ENCODE peak calls at places on chromosomes 3 and 15, in ten cellular contexts. K is ovary, N is endothelial cell of umbilical vein, H is Peyer's patch, O is body of pancreas, D is stomach, X is heart left ventricle, S is IMR-90, E is tibial nerve, T is spleen. U is an unnamed sample.

GRCh38 chr3:30505866-30506517 is 100.4 kb upstream of the TGFBR2 start:
- DNase-seq in H (no peak), S (peak; percentile 41), E (no peak), X (no peak), O (no peak), N (no peak), D (no peak), T (no peak), K (no peak), U (no peak)

GRCh38 chr15:65330934-65331645 is 26.6 kb downstream of the RNU5B-1 start:
- DNase-seq in H (no peak), K (no peak), D (no peak), X (no peak), E (no peak), N (no peak), O (no peak), T (peak; percentile 55), S (no peak), U (no peak)

GRCh38 chr3:55180936-55181535 is 253.2 kb upstream of the LRTM1 start:
- DNase-seq in K (no peak), S (no peak), T (no peak), O (peak; percentile 30), N (peak; percentile 12), E (peak; percentile 63), D (no peak), X (no peak), H (no peak), U (peak; percentile 53)

GRCh38 chr15:25065876-25066275 is 111.1 kb downstream of the SNRPN start:
- DNase-seq in O (no peak), S (no peak), T (peak; percentile 22), H (no peak), D (no peak), N (no peak), X (no peak), E (no peak), K (no peak), U (no peak)

GRCh38 chr3:170128977-170129431 is 52.5 kb downstream of the PHC3 start:
- DNase-seq in D (no peak), N (no peak), S (peak; percentile 37), X (no peak), T (no peak), O (no peak), E (no peak), K (no peak), H (no peak), U (peak; percentile 68)

GRCh38 chr3:41411065-41411464 is 211.8 kb downstream of the CTNNB1 start:
- DNase-seq in D (no peak), X (no peak), N (no peak), K (no peak), S (no peak), T (no peak), E (no peak), O (no peak), H (no peak), U (no peak)

GRCh38 chr3:126377211-126377610 is 17.5 kb upstream of the CFAP100 start:
- DNase-seq in K (no peak), X (no peak), H (peak; percentile 14), N (no peak), T (peak; percentile 45), E (no peak), D (no peak), S (no peak), O (no peak), U (no peak)

GRCh38 chr15:40105517-40106202 is 3.0 kb downstream of the BMF start:
- DNase-seq in O (no peak), K (no peak), S (no peak), D (no peak), H (peak; percentile 52), N (no peak), E (no peak), X (no peak), T (peak; percentile 83), U (no peak)

GRCh38 chr15:71975816-71976150 is 142.2 kb downstream of the MYO9A start:
- DNase-seq in E (no peak), N (no peak), H (no peak), T (no peak), O (no peak), S (no peak), K (no peak), X (no peak), D (no peak), U (no peak)
- TF ChIP-seq POLR2A in E (no peak), N (no peak), H (no peak), T (no peak), O (no peak), S (no peak), K (no peak), X (no peak), D (no peak), U (no peak)

GRCh38 chr3:72887723-72888545 is at the start of gene GXYLT2:
- DNase-seq in E (peak; percentile 57), S (peak; percentile 71), H (peak; percentile 55), T (peak; percentile 76), K (peak; percentile 74), N (peak; percentile 34), O (peak; percentile 67), D (peak; percentile 53), X (peak; percentile 80), U (peak; percentile 48)
- TF ChIP-seq POLR2A in E (no peak), S (no peak), H (no peak), T (no peak), K (peak; percentile 12), N (no peak), O (peak; percentile 3), D (no peak), X (no peak), U (no peak)

GRCh38 chr3:192818126-192818525 is 90.8 kb upstream of the FGF12 start:
- DNase-seq in N (peak; percentile 23), K (no peak), S (peak; percentile 48), E (no peak), D (no peak), T (no peak), O (no peak), H (no peak), X (no peak), U (no peak)

GRCh38 chr3:192819001-192819569 is 91.7 kb upstream of the FGF12 start:
- DNase-seq in H (no peak), N (peak; percentile 83), K (no peak), E (no peak), T (no peak), O (no peak), D (no peak), X (no peak), S (peak; percentile 88), U (no peak)

GRCh38 chr3:192816274-192816853 is 89.0 kb upstream of the FGF12 start:
- DNase-seq in D (no peak), K (no peak), T (no peak), O (peak; percentile 17), E (peak; percentile 26), S (peak; percentile 73), X (no peak), N (peak; percentile 68), H (no peak), U (peak; percentile 4)

GRCh38 chr3:192817053-192817452 is 89.7 kb upstream of the FGF12 start:
- DNase-seq in O (no peak), N (no peak), X (no peak), H (no peak), E (no peak), K (no peak), T (no peak), D (no peak), S (peak; percentile 86), U (no peak)

DNA sequence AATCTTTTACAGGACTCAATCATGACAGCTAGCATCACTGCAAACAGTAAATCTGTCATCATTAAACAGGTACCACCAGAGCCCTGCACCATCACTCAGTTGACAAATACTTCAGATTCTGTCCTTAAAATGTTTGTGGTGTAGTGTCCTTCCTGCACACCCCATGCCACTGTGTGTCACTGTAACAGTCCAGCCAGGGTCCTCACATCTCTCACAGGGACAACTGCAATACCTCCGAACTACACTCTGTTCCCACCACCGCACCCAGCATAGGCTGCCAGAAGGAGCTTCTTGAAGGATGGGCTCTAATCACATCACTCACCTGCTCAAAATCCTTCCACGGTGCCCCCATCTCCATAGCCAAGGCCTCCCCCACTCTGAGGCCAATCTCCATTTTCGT is 90.2 kb upstream of the FGF12 start:
- DNase-seq in N (no peak), X (no peak), K (no peak), O (no peak), D (no peak), S (no peak), H (no peak), T (no peak), E (no peak), U (no peak)
- TF ChIP-seq POLR2A in N (no peak), X (no peak), K (no peak), O (no peak), D (no peak), S (no peak), H (no peak), T (no peak), E (no peak), U (no peak)

GRCh38 chr3:152835311-152836102 is 576 bp downstream of the P2RY1 start:
- DNase-seq in N (peak; percentile 55), E (peak; percentile 21), O (peak; percentile 41), K (peak; percentile 73), T (peak; percentile 84), S (peak; percentile 4), H (peak; percentile 80), X (peak; percentile 85), D (peak; percentile 33), U (peak; percentile 89)

GRCh38 chr3:152833089-152833488 is 1.8 kb upstream of the P2RY1 start:
- DNase-seq in N (no peak), E (no peak), T (no peak), X (no peak), O (no peak), D (no peak), H (no peak), K (no peak), S (no peak), U (no peak)

GRCh38 chr3:152836269-152836668 is 1.3 kb downstream of the P2RY1 start:
- DNase-seq in N (no peak), D (no peak), E (no peak), K (no peak), S (no peak), O (no peak), H (no peak), X (no peak), T (no peak), U (no peak)

GRCh38 chr3:152832046-152832445 is 2.9 kb upstream of the P2RY1 start:
- DNase-seq in H (no peak), O (no peak), S (no peak), X (no peak), N (no peak), D (no peak), E (no peak), K (no peak), T (no peak), U (no peak)

DNA sequence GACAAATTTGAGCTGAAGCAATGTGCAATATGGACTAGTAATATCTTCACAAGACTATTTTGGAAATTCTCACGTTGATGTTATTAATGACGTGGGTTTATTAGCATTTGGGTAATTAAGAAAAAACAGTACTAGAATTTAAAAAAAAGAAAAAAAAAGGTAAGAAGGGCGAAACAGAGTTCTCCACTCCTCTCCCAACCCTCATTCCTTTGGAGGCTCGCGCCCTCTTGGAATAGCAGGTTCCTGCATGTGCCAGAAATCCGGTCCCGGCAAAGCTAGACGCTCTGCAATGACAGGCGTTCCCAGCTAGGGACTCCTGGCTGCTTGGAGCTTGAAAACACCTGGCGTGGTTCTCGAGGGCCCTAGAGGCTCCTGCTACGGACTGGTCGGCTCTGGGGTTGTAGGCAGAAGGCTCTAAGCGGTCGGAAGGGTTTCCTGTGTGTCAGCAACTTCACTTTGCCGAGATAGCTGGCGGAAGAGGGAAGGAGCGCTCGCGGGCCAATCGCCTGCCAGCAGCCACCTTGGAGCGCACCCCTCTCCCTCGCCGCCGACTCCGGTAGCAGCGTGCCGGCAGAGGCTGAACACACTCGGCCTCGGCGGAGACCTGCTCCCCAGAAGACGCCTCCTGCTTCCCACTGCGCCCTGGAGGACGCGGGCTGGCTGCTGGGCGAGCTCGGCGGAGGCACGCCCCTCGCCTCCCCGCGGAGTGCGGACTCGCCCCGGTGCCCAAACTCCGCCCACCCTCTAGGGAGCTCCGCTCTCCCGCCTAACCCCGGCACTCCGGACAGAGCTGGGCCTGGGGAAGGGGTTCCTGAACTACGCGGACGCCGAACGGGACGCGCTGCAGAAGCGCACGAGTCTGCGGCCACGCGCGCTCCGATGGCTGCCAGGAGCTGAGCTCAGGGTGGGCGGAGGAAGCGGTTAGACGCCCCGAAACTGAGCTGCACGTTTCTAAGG is at the start of gene P2RY1:
- DNase-seq in O (peak; percentile 50), T (peak; percentile 87), D (peak; percentile 50), E (peak; percentile 19), X (peak; percentile 86), N (peak; percentile 59), K (peak; percentile 80), H (peak; percentile 89), S (peak; percentile 17), U (peak; percentile 90)
- TF ChIP-seq POLR2A in O (peak; percentile 69), T (no peak), D (no peak), E (peak; percentile 33), X (no peak), N (no peak), K (peak; percentile 31), H (peak; percentile 45), S (no peak), U (peak; percentile 90)

U was measured in erythroblast.